ENCODE peak calls at places on chromosome 15, in six cellular contexts. One of them, this sample, is unnamed.
A peak's percentile ranks its signal among the peaks of the same experiment; 100 is the strongest.

GRCh38 chr15:85649372-85649771 is 145.4 kb downstream of the KLHL25 start:
- DNase-seq in AG04450: peak; percentile 33
- DNase-seq in endothelial cell of umbilical vein: peak; percentile 70
- DNase-seq in right lobe of liver: no peak
- DNase-seq in adrenal gland: peak; percentile 57
- DNase-seq in tibial nerve: no peak
- DNase-seq in this sample: no peak

GRCh38 chr15:27690290-27690689 is 408.8 kb downstream of the OCA2 start:
- DNase-seq in AG04450: no peak
- DNase-seq in endothelial cell of umbilical vein: no peak
- DNase-seq in right lobe of liver: no peak
- DNase-seq in adrenal gland: no peak
- DNase-seq in tibial nerve: no peak
- DNase-seq in this sample: no peak

GRCh38 chr15:44381223-44381622 is 46.2 kb upstream of the CTDSPL2 start:
- DNase-seq in AG04450: no peak
- DNase-seq in endothelial cell of umbilical vein: no peak
- DNase-seq in right lobe of liver: no peak
- DNase-seq in adrenal gland: no peak
- DNase-seq in tibial nerve: no peak
- DNase-seq in this sample: no peak

GRCh38 chr15:72197460-72198409 is at the start of gene GRAMD2A:
- DNase-seq in AG04450: no peak
- DNase-seq in endothelial cell of umbilical vein: no peak
- DNase-seq in right lobe of liver: no peak
- DNase-seq in adrenal gland: peak; percentile 39
- DNase-seq in tibial nerve: no peak
- DNase-seq in this sample: no peak

GRCh38 chr15:76871930-76872329 is 33.2 kb downstream of the SCAPER start:
- DNase-seq in AG04450: no peak
- DNase-seq in endothelial cell of umbilical vein: peak; percentile 18
- DNase-seq in right lobe of liver: no peak
- DNase-seq in adrenal gland: no peak
- DNase-seq in tibial nerve: no peak
- DNase-seq in this sample: no peak

GRCh38 chr15:74399511-74400312 is 32.3 kb upstream of the CYP11A1 start:
- DNase-seq in AG04450: no peak
- DNase-seq in endothelial cell of umbilical vein: no peak
- DNase-seq in right lobe of liver: no peak
- DNase-seq in adrenal gland: no peak
- DNase-seq in tibial nerve: no peak
- DNase-seq in this sample: no peak

GRCh38 chr15:100307241-100307855 is 34.4 kb downstream of the ADAMTS17 start:
- DNase-seq in AG04450: no peak
- DNase-seq in endothelial cell of umbilical vein: no peak
- DNase-seq in right lobe of liver: no peak
- DNase-seq in adrenal gland: no peak
- DNase-seq in tibial nerve: no peak
- DNase-seq in this sample: no peak

GRCh38 chr15:66702035-66702769 is at the start of gene SMAD6:
- DNase-seq in AG04450: peak; percentile 94
- DNase-seq in endothelial cell of umbilical vein: peak; percentile 97
- DNase-seq in right lobe of liver: peak; percentile 96
- DNase-seq in adrenal gland: peak; percentile 95
- DNase-seq in tibial nerve: peak; percentile 93
- DNase-seq in this sample: peak; percentile 44

GRCh38 chr15:90058308-90058707 is 44.0 kb downstream of the IDH2 start:
- DNase-seq in AG04450: no peak
- DNase-seq in endothelial cell of umbilical vein: no peak
- DNase-seq in right lobe of liver: no peak
- DNase-seq in adrenal gland: no peak
- DNase-seq in tibial nerve: no peak
- DNase-seq in this sample: no peak

GRCh38 chr15:59346951-59347350 is 25.7 kb downstream of the MYO1E start:
- DNase-seq in AG04450: no peak
- DNase-seq in endothelial cell of umbilical vein: no peak
- DNase-seq in right lobe of liver: no peak
- DNase-seq in adrenal gland: no peak
- DNase-seq in tibial nerve: no peak
- DNase-seq in this sample: no peak

GRCh38 chr15:72968531-72968922 is 83.7 kb upstream of the NEO1 start:
- DNase-seq in AG04450: no peak
- DNase-seq in endothelial cell of umbilical vein: peak; percentile 6
- DNase-seq in right lobe of liver: no peak
- DNase-seq in adrenal gland: peak; percentile 37
- DNase-seq in tibial nerve: peak; percentile 25
- DNase-seq in this sample: no peak

GRCh38 chr15:56719774-56720555 is 13.3 kb downstream of the ZNF280D start:
- DNase-seq in AG04450: no peak
- DNase-seq in endothelial cell of umbilical vein: no peak
- DNase-seq in right lobe of liver: no peak
- DNase-seq in adrenal gland: peak; percentile 44
- DNase-seq in tibial nerve: no peak
- DNase-seq in this sample: no peak

GRCh38 chr15:55712363-55712762 is 30.6 kb downstream of the PRTG start:
- DNase-seq in AG04450: no peak
- DNase-seq in endothelial cell of umbilical vein: no peak
- DNase-seq in right lobe of liver: no peak
- DNase-seq in adrenal gland: no peak
- DNase-seq in tibial nerve: no peak
- DNase-seq in this sample: no peak

GRCh38 chr15:70535071-70535954 is 228.0 kb downstream of the UACA start:
- DNase-seq in AG04450: no peak
- DNase-seq in endothelial cell of umbilical vein: no peak
- DNase-seq in right lobe of liver: no peak
- DNase-seq in adrenal gland: no peak
- DNase-seq in tibial nerve: no peak
- DNase-seq in this sample: peak; percentile 35

GRCh38 chr15:90902996-90903732 is at the start of gene MAN2A2:
- DNase-seq in AG04450: no peak
- DNase-seq in endothelial cell of umbilical vein: peak; percentile 52
- DNase-seq in right lobe of liver: peak; percentile 95
- DNase-seq in adrenal gland: peak; percentile 74
- DNase-seq in tibial nerve: no peak
- DNase-seq in this sample: peak; percentile 38

GRCh38 chr15:37701230-37701629 is 233.2 kb upstream of the TMCO5A start:
- DNase-seq in AG04450: no peak
- DNase-seq in endothelial cell of umbilical vein: no peak
- DNase-seq in right lobe of liver: no peak
- DNase-seq in adrenal gland: no peak
- DNase-seq in tibial nerve: no peak
- DNase-seq in this sample: no peak

GRCh38 chr15:58438111-58438510 is 6.3 kb downstream of the LIPC start:
- DNase-seq in AG04450: no peak
- DNase-seq in endothelial cell of umbilical vein: no peak
- DNase-seq in right lobe of liver: no peak
- DNase-seq in adrenal gland: no peak
- DNase-seq in tibial nerve: no peak
- DNase-seq in this sample: no peak

GRCh38 chr15:63372018-63372705 is 9.5 kb downstream of the CA12 start:
- DNase-seq in AG04450: peak; percentile 86
- DNase-seq in endothelial cell of umbilical vein: peak; percentile 51
- DNase-seq in right lobe of liver: no peak
- DNase-seq in adrenal gland: no peak
- DNase-seq in tibial nerve: peak; percentile 39
- DNase-seq in this sample: no peak

GRCh38 chr15:72827216-72827615 is 43.7 kb upstream of the ADPGK start:
- DNase-seq in AG04450: no peak
- DNase-seq in endothelial cell of umbilical vein: no peak
- DNase-seq in right lobe of liver: no peak
- DNase-seq in adrenal gland: no peak
- DNase-seq in tibial nerve: no peak
- DNase-seq in this sample: no peak

GRCh38 chr15:64524778-64525177 is 64.4 kb downstream of the ZNF609 start:
- DNase-seq in AG04450: no peak
- DNase-seq in endothelial cell of umbilical vein: no peak
- DNase-seq in right lobe of liver: no peak
- DNase-seq in adrenal gland: no peak
- DNase-seq in tibial nerve: no peak
- DNase-seq in this sample: no peak

GRCh38 chr15:75620776-75621536 is 4.6 kb downstream of the SNUPN start:
- DNase-seq in AG04450: peak; percentile 64
- DNase-seq in endothelial cell of umbilical vein: peak; percentile 92
- DNase-seq in right lobe of liver: no peak
- DNase-seq in adrenal gland: peak; percentile 59
- DNase-seq in tibial nerve: peak; percentile 87
- DNase-seq in this sample: no peak
- H3K27ac ChIP-seq in AG04450: peak overlapping the region; percentile 92
- H3K27ac ChIP-seq in endothelial cell of umbilical vein: peak overlapping the region; percentile 87
- H3K27ac ChIP-seq in right lobe of liver: peak overlapping the region; percentile 9
- H3K27ac ChIP-seq in adrenal gland: no peak overlapping the region
- H3K27ac ChIP-seq in tibial nerve: peak overlapping the region; percentile 83
- H3K27ac ChIP-seq in this sample: no peak overlapping the region

GRCh38 chr15:80153900-80154299 is 1.1 kb downstream of the FAH start:
- DNase-seq in AG04450: no peak
- DNase-seq in endothelial cell of umbilical vein: no peak
- DNase-seq in right lobe of liver: no peak
- DNase-seq in adrenal gland: no peak
- DNase-seq in tibial nerve: no peak
- DNase-seq in this sample: no peak
- H3K4me3 ChIP-seq in AG04450: peak overlapping the region; percentile 90
- H3K4me3 ChIP-seq in endothelial cell of umbilical vein: no peak overlapping the region
- H3K4me3 ChIP-seq in right lobe of liver: peak overlapping the region; percentile 62
- H3K4me3 ChIP-seq in adrenal gland: peak overlapping the region; percentile 51
- H3K4me3 ChIP-seq in tibial nerve: peak overlapping the region; percentile 68
- H3K4me3 ChIP-seq in this sample: no peak overlapping the region

DNA sequence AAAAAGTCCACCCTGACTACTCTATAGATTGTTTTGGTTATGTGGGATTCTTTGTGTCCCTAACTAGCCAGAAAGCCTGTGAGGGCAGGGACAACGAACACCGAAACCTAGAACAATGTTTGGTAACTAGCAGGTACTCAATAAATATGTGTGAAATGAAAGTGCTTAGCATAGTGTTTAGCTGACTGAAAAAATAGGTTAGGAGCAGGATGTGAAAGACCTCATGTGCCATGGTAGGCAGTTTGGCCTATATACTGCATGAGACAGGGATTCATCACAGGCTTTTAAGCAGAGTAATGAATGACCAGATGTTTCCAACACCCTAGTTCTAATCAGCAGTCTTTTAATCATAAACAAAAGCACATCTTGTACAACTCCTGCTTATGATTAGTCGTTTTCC is 64.2 kb downstream of the MYO5A start:
- DNase-seq in AG04450: no peak
- DNase-seq in endothelial cell of umbilical vein: no peak
- DNase-seq in right lobe of liver: no peak
- DNase-seq in adrenal gland: no peak
- DNase-seq in tibial nerve: no peak
- DNase-seq in this sample: no peak
- H3K27ac ChIP-seq in AG04450: no peak overlapping the region
- H3K27ac ChIP-seq in endothelial cell of umbilical vein: peak overlapping the region; percentile 23
- H3K27ac ChIP-seq in right lobe of liver: no peak overlapping the region
- H3K27ac ChIP-seq in adrenal gland: no peak overlapping the region
- H3K27ac ChIP-seq in tibial nerve: no peak overlapping the region
- H3K27ac ChIP-seq in this sample: peak overlapping the region; percentile 59

GRCh38 chr15:82540055-82540983 is at the start of gene RPS17:
- DNase-seq in AG04450: peak; percentile 89
- DNase-seq in endothelial cell of umbilical vein: peak; percentile 94
- DNase-seq in right lobe of liver: peak; percentile 97
- DNase-seq in adrenal gland: peak; percentile 98
- DNase-seq in tibial nerve: peak; percentile 94
- DNase-seq in this sample: peak; percentile 96
- H3K4me3 ChIP-seq in AG04450: peak within 1 kb of the TSS; percentile 99
- H3K4me3 ChIP-seq in endothelial cell of umbilical vein: peak within 1 kb of the TSS; percentile 86
- H3K4me3 ChIP-seq in right lobe of liver: peak within 1 kb of the TSS; percentile 96
- H3K4me3 ChIP-seq in adrenal gland: peak within 1 kb of the TSS; percentile 71
- H3K4me3 ChIP-seq in tibial nerve: peak within 1 kb of the TSS; percentile 67
- H3K4me3 ChIP-seq in this sample: peak within 1 kb of the TSS; percentile 78

This sample was measured in effector memory CD4-positive, alpha-beta T cell.